ENCODE peak calls at places on chromosomes 16 and 17, in four cellular contexts. Y, B, W and X are unnamed samples.

GRCh38 chr16:69916445-69916844 is 34.7 kb upstream of the CLEC18A start:
- DNase-seq in Y (no peak), W (no peak), B (no peak), X (no peak)

GRCh38 chr16:50550035-50550434 is 1.8 kb downstream of the NKD1 start:
- DNase-seq in W (no peak), Y (no peak), B (no peak), X (no peak)

GRCh38 chr17:385195-385835 is 32.7 kb upstream of the RPH3AL start:
- DNase-seq in W (peak; percentile 15), Y (no peak), B (no peak), X (no peak)

GRCh38 chr17:80431246-80432195 is 16.6 kb downstream of the ENDOV start:
- DNase-seq in Y (no peak), W (no peak), B (no peak), X (no peak)

GRCh38 chr16:14125030-14125681 is 54.0 kb downstream of the MRTFB start:
- DNase-seq in B (no peak), Y (no peak), W (no peak), X (no peak)

GRCh38 chr16:73113326-73113720 is 65.4 kb upstream of the ZFHX3 start:
- DNase-seq in W (no peak), B (no peak), Y (no peak), X (no peak)

GRCh38 chr17:38469875-38470274 is 41.6 kb downstream of the ARHGAP23 start:
- DNase-seq in B (no peak), W (no peak), Y (peak; percentile 56), X (peak; percentile 68)

GRCh38 chr17:4938670-4939553 is 934 bp downstream of the SLC25A11 start:
- DNase-seq in B (no peak), W (peak; percentile 17), Y (no peak), X (peak; percentile 12)

GRCh38 chr17:57548421-57549385 is 196.4 kb downstream of the CCDC182 start:
- DNase-seq in W (peak; percentile 91), B (no peak), Y (no peak), X (no peak)

GRCh38 chr17:7292729-7293128 is 1.7 kb downstream of the YBX2 start:
- DNase-seq in B (no peak), Y (no peak), W (no peak), X (no peak)

GRCh38 chr17:6239237-6239798 is 169.1 kb downstream of the WSCD1 start:
- DNase-seq in W (no peak), B (no peak), Y (no peak), X (peak; percentile 26)

GRCh38 chr16:48347980-48348379 is 37.2 kb downstream of the SIAH1 start:
- DNase-seq in B (no peak), W (peak; percentile 52), Y (no peak), X (no peak)

GRCh38 chr16:83817022-83817421 is 9.2 kb downstream of the HSBP1 start:
- DNase-seq in B (no peak), W (no peak), Y (no peak), X (no peak)

GRCh38 chr16:70685938-70686375 is at the start of gene MTSS2:
- DNase-seq in W (peak; percentile 91), Y (peak; percentile 77), B (no peak), X (peak; percentile 86)

GRCh38 chr16:80045944-80046660 is 445.6 kb upstream of the MAF start:
- DNase-seq in B (no peak), Y (no peak), W (no peak), X (no peak)

GRCh38 chr16:3771513-3771912 is 54.2 kb upstream of the TRAP1 start:
- DNase-seq in W (no peak), B (no peak), Y (no peak), X (no peak)

GRCh38 chr16:11583889-11584565 is 2.7 kb downstream of the LITAF start:
- DNase-seq in Y (no peak), B (no peak), W (peak; percentile 88), X (peak; percentile 52)

GRCh38 chr17:49787932-49788442 is 494 bp upstream of the KAT7 start:
- DNase-seq in Y (peak; percentile 21), B (peak; percentile 6), W (no peak), X (no peak)

GRCh38 chr16:72355561-72355960 is 183.6 kb upstream of the PMFBP1 start:
- DNase-seq in W (no peak), B (no peak), Y (no peak), X (no peak)

GRCh38 chr17:39239640-39240314 is 14.0 kb upstream of the STAC2 start:
- DNase-seq in B (peak; percentile 63), Y (peak; percentile 48), W (peak; percentile 88), X (no peak)